ENCODE peak calls at places on chromosomes 2 and 18, in ten cellular contexts. P is transverse colon, J is choroid plexus epithelial cell, N is sigmoid colon, O is body of pancreas, T is stomach, M is IMR-90, F is AG04450, B is HFF-Myc, X is SK-N-SH. S is an unnamed sample.

GRCh38 chr2:204019572-204020501 is 83.3 kb downstream of the ICOS start:
- DNase-seq in P (no peak), J (peak; percentile 20), N (no peak), O (no peak), T (no peak), M (peak; percentile 25), F (no peak), B (no peak), X (no peak), S (no peak)

GRCh38 chr2:164937864-164938401 is 17.4 kb downstream of the SLC38A11 start:
- DNase-seq in P (peak; percentile 21), J (no peak), N (no peak), O (peak; percentile 25), T (peak; percentile 35), M (no peak), F (no peak), B (no peak), X (no peak), S (no peak)

GRCh38 chr2:70960833-70961647 is 17.4 kb upstream of the ANKRD53 start:
- DNase-seq in P (no peak), J (no peak), N (no peak), O (peak; percentile 2), T (peak; percentile 20), M (no peak), F (no peak), B (no peak), X (peak; percentile 8), S (no peak)

GRCh38 chr18:6747646-6748045 is 18.1 kb downstream of the ARHGAP28 start:
- DNase-seq in P (no peak), J (peak; percentile 96), N (no peak), O (peak; percentile 11), T (no peak), M (peak; percentile 97), F (peak; percentile 79), B (peak; percentile 97), X (no peak), S (peak; percentile 91)

GRCh38 chr2:57696016-57696415 is 350.6 kb upstream of the VRK2 start:
- DNase-seq in P (no peak), J (peak; percentile 28), N (no peak), O (no peak), T (no peak), M (peak; percentile 1), F (no peak), B (no peak), X (peak; percentile 3), S (no peak)

GRCh38 chr2:133415210-133415876 is 152.9 kb downstream of the NCKAP5 start:
- DNase-seq in P (no peak), J (no peak), N (no peak), O (no peak), T (no peak), M (no peak), F (no peak), B (no peak), X (no peak), S (peak; percentile 33)

GRCh38 chr18:47283476-47283875 is 32.0 kb upstream of the SKOR2 start:
- DNase-seq in P (no peak), J (peak; percentile 46), N (no peak), O (no peak), T (no peak), M (peak; percentile 33), F (no peak), B (peak; percentile 7), X (peak; percentile 41), S (peak; percentile 35)

GRCh38 chr2:54575379-54575888 is 119.3 kb downstream of the SPTBN1 start:
- DNase-seq in P (no peak), J (peak; percentile 89), N (peak; percentile 65), O (no peak), T (no peak), M (peak; percentile 49), F (no peak), B (no peak), X (no peak), S (peak; percentile 54)

GRCh38 chr2:1478311-1479305 is 65.3 kb downstream of the TPO start:
- DNase-seq in P (no peak), J (no peak), N (no peak), O (no peak), T (no peak), M (no peak), F (no peak), B (no peak), X (no peak), S (no peak)

GRCh38 chr2:68031546-68032160 is 31.2 kb downstream of the C1D start:
- DNase-seq in P (no peak), J (peak; percentile 78), N (no peak), O (no peak), T (no peak), M (peak; percentile 70), F (peak; percentile 15), B (peak; percentile 60), X (peak; percentile 48), S (peak; percentile 81)

GRCh38 chr18:62369129-62369644 is 44.1 kb downstream of the TNFRSF11A start:
- DNase-seq in P (no peak), J (no peak), N (no peak), O (no peak), T (no peak), M (no peak), F (no peak), B (no peak), X (no peak), S (no peak)
- TF ChIP-seq CTCF in P (no peak), J (no peak), N (no peak), O (no peak), T (no peak), M (no peak), F (no peak), B (no peak), X (no peak), S (no peak)

DNA sequence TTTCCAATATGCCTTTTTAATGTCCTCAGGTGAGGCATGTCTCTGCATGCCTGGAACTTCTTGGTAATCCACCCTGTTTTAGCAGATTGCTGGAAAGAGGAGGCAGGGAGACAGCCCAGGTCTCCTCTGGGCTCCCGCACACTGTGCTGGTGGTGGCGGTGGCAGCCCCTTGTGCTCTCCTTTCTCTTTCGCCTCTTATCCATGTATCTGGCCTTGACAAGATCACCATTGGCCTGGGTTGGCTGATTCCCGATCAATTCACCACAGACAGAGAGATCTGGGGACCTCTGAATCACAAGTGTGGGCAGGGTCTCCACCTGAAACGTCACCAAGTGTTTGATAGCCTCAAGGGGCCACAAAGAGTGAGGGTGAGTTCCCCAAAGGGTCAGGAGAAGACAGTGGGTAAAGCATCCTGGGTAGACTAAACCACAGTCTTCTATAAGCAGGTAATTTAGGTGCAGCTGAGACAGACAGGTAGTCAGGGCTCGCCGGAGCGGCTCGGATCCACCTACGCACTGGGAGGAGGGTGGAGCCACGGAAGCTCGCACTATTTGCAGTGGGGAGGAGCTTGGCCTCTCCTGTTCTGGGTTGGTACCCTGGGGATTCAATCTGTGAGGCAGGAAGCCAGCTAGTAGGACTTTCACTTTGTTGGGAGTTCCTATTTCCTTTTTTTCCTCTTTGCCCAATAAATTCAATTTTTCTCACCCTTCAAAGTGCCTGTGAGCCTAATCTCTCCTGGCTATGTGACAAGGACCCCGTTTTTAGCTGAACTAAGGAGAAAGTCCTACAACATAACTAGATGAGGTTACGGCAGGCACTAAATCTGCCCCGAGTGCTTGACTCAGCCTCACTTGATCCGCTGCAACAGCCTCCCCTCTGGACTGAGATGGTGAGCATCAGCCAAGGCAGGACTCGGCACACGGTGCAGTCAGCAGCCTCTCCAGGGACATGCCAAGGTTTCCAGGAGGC is 57.6 kb downstream of the SLC4A3 start:
- DNase-seq in P (peak; percentile 75), J (peak; percentile 77), N (peak; percentile 83), O (peak; percentile 81), T (peak; percentile 73), M (peak; percentile 43), F (no peak), B (no peak), X (no peak), S (peak; percentile 92)
- H3K4me3 ChIP-seq in P (peak overlapping the region; percentile 57), J (peak overlapping the region; percentile 55), N (peak overlapping the region; percentile 6), O (no peak overlapping the region), T (peak overlapping the region; percentile 42), M (peak overlapping the region; percentile 55), F (peak overlapping the region; percentile 59), B (peak overlapping the region; percentile 43), X (peak overlapping the region; percentile 66), S (peak overlapping the region; percentile 61)

GRCh38 chr2:84947010-84947593 is 23.9 kb upstream of the KCMF1 start:
- DNase-seq in P (no peak), J (no peak), N (no peak), O (no peak), T (no peak), M (no peak), F (no peak), B (no peak), X (no peak), S (no peak)

GRCh38 chr2:84942964-84943421 is 28.0 kb upstream of the KCMF1 start:
- DNase-seq in P (no peak), J (no peak), N (peak; percentile 12), O (no peak), T (no peak), M (peak; percentile 74), F (no peak), B (no peak), X (no peak), S (no peak)

GRCh38 chr2:84944257-84944909 is 26.6 kb upstream of the KCMF1 start:
- DNase-seq in P (no peak), J (no peak), N (no peak), O (no peak), T (no peak), M (no peak), F (no peak), B (no peak), X (no peak), S (no peak)

GRCh38 chr2:84942166-84942565 is 28.8 kb upstream of the KCMF1 start:
- DNase-seq in P (no peak), J (no peak), N (no peak), O (no peak), T (no peak), M (no peak), F (no peak), B (no peak), X (no peak), S (no peak)

GRCh38 chr2:84946204-84947009 is 24.6 kb upstream of the KCMF1 start:
- DNase-seq in P (peak; percentile 77), J (peak; percentile 56), N (no peak), O (no peak), T (peak; percentile 57), M (peak; percentile 91), F (no peak), B (no peak), X (no peak), S (peak; percentile 67)
- TF ChIP-seq CTCF in P (no peak), J (no peak), N (no peak), O (no peak), T (no peak), M (peak; percentile 12), F (no peak), B (no peak), X (no peak), S (no peak)

DNA sequence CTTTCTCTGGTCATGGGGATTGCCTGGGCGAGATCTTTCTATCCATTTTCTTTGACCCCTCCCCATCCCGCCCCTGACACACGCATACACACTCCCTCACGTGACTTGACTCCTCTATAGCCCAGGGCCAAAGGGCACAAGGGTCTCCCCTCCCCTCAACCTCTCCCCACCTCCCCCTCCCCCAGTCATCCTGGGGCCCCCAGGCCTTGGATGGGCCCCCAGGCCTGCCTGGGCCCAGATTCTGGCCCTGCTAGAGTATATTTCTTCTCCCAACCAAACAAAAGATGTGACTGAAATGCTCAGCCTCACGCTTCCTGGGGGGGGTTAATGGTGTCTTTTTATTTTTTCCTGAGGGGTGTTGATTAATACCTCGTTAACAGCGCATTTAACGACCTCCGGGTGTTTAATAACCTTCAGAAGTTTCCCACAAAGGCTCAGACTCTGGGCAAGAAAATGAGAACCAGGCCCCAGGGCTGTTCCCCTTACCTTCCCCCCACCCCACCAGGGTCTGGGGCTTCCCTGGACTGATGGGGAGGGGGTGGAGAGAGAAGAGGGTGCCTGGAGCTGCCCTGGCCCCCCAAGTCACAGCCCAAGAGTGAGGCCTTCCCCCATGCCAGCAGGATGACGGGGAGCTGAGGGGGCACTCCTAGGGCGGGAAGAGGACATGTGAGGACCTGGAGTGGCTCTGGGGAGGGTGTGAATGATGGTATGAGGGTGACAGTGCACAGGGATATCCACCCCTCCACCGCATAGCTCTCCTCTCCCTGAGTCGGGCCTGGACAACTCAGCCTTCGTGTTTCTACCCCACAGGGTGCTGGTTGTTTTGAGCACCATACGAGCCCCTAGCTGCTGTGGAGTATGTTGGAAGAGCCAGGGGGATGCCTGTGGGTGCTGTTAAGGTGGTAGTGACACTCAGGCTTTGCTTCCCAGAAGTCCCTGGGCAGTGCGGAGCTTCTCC is 3.6 kb downstream of the PKDCC start:
- DNase-seq in P (no peak), J (peak; percentile 37), N (peak; percentile 69), O (no peak), T (no peak), M (no peak), F (no peak), B (no peak), X (no peak), S (no peak)
- H3K4me3 ChIP-seq in P (peak overlapping the region; percentile 76), J (peak overlapping the region; percentile 92), N (peak overlapping the region; percentile 84), O (no peak overlapping the region), T (peak overlapping the region; percentile 55), M (peak overlapping the region; percentile 94), F (peak overlapping the region; percentile 93), B (no peak overlapping the region), X (no peak overlapping the region), S (peak overlapping the region; percentile 93)